ENCODE peak calls at places on chromosome 16, in four cellular contexts. M is GM12878, R is IMR-90, U is K562. W is an unnamed sample.

GRCh38 chr16:31273187-31273586 is 13.4 kb downstream of the ITGAM start:
- DNase-seq in R (no peak), M (no peak), U (peak), W (no peak)

GRCh38 chr16:8088820-8089338 is 501.4 kb downstream of the TMEM114 start:
- DNase-seq in U (no peak), M (no peak), R (no peak), W (no peak)

GRCh38 chr16:964696-965395 is 5.9 kb downstream of the LMF1 start:
- DNase-seq in U (no peak), M (no peak), R (no peak), W (no peak)

GRCh38 chr16:50284131-50284911 is 18.0 kb downstream of the ADCY7 start:
- DNase-seq in M (no peak), R (no peak), U (no peak), W (no peak)

GRCh38 chr16:719815-720506 is 985 bp upstream of the ANTKMT start:
- DNase-seq in R (no peak), U (no peak), M (no peak), W (peak)

GRCh38 chr16:67000384-67001158 is 12.2 kb downstream of the CES4A start:
- DNase-seq in R (no peak), M (no peak), U (peak), W (no peak)

GRCh38 chr16:75854117-75854516 is 127.8 kb upstream of the CPHXL start:
- DNase-seq in M (no peak), U (no peak), R (no peak), W (no peak)

GRCh38 chr16:75265911-75266701 is 14.7 kb upstream of the BCAR1 start:
- DNase-seq in U (peak), M (no peak), R (peak), W (peak)

GRCh38 chr16:26645629-26646028 is 421.1 kb upstream of the C16orf82 start:
- DNase-seq in R (no peak), U (peak), M (no peak), W (peak)

GRCh38 chr16:66070140-66070887 is 296.2 kb upstream of the CDH5 start:
- DNase-seq in R (peak), U (no peak), M (no peak), W (no peak)

GRCh38 chr16:85302018-85302847 is 190.0 kb upstream of the CIBAR2 start:
- DNase-seq in R (peak), U (peak), M (no peak), W (no peak)
- TF ChIP-seq ELK1 in R (no peak), U (no peak), M (no peak), W (no peak)

GRCh38 chr16:82700541-82701240 is 73.9 kb downstream of the CDH13 start:
- DNase-seq in R (peak), U (no peak), M (peak), W (no peak)
- TF ChIP-seq ELK1 in R (no peak), U (no peak), M (no peak), W (no peak)

GRCh38 chr16:20956319-20956718 is 55.7 kb downstream of the LYRM1 start:
- DNase-seq in R (peak), M (no peak), U (no peak), W (no peak)
- TF ChIP-seq ELK1 in R (no peak), M (no peak), U (no peak), W (no peak)

GRCh38 chr16:77433146-77433545 is 1.7 kb downstream of the ADAMTS18 start:
- DNase-seq in R (no peak), M (no peak), U (no peak), W (no peak)
- TF ChIP-seq ELK1 in R (no peak), M (no peak), U (no peak), W (no peak)

GRCh38 chr16:73890524-73891500 is 405.8 kb upstream of the PSMD7 start:
- DNase-seq in R (peak), U (no peak), M (no peak), W (no peak)
- TF ChIP-seq ELK1 in R (no peak), U (no peak), M (no peak), W (no peak)

GRCh38 chr16:68764866-68765265 is 27.8 kb downstream of the CDH1 start:
- DNase-seq in U (no peak), M (no peak), R (no peak), W (no peak)

GRCh38 chr16:68756250-68757051 is 19.4 kb downstream of the CDH1 start:
- DNase-seq in R (no peak), M (peak), U (no peak), W (no peak)

GRCh38 chr16:68759062-68759461 is 22.0 kb downstream of the CDH1 start:
- DNase-seq in R (no peak), M (no peak), U (no peak), W (no peak)

GRCh38 chr16:68762996-68763756 is 26.1 kb downstream of the CDH1 start:
- DNase-seq in U (no peak), M (no peak), R (no peak), W (no peak)

GRCh38 chr16:68760671-68761275 is 23.7 kb downstream of the CDH1 start:
- DNase-seq in M (peak), U (peak), R (peak), W (peak)
- TF ChIP-seq ELK1 in M (peak), U (no peak), R (no peak), W (no peak)

GRCh38 chr16:81485225-81485624 is 40.6 kb downstream of the CMIP start:
- DNase-seq in R (no peak), M (no peak), U (no peak), W (no peak)
- TF ChIP-seq ELK1 in R (no peak), M (no peak), U (no peak), W (no peak)

DNA sequence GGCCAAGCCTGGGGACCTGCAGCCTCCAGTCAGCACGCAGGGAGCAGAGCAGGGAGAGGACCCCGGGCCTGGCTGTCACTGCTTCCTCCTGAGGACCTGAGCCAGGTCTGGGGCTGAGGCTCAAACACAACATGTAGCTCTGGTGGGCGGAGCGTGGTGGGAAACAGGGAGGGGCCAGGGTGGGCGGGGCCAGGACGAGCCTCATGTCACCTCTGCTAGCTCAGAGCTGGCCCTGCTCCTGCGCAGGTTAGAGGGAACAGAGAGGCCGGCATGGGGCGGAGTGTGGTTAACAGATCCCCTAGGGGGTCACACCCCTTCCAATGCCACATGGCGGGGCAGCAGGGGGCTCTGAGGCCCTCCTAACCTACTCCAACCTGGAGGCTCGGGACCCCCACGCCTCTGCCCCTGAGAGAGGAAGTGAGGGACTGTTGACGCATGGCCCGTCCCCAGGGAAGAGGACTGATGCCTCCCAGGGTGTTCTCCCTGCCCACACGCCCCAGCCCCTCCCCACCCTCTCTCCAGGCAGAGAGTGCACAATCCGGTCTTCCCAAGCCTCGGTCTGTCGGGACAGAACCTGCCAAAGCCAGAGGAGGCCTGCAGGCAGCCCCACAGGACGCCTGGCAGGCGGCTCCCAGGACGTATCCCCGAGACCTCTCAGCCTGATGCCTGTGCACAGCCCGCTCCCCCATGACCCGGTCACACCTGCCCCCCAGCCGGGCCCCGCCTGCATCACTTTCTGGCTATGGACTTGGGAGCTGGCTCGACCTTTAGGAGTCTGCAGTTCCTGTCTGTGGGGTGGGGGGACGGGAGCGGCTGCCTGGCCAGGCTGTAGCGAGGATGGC is 15.2 kb downstream of the PIEZO1 start:
- DNase-seq in M (no peak), U (peak), R (no peak), W (peak)
- TF ChIP-seq ELK1 in M (no peak), U (no peak), R (no peak), W (no peak)